ENCODE peak calls at places on chromosomes 2 and 18, in six cellular contexts. One of them, this sample, is unnamed.

GRCh38 chr2:64327510-64328414 is 126.2 kb upstream of the LGALSL start:
- DNase-seq in GDM1: peak
- DNase-seq in CD8-positive, alpha-beta memory T cell: no peak
- DNase-seq in posterior vena cava: no peak
- DNase-seq in LHCN-M2: peak
- DNase-seq in T-helper 9 cell: peak
- DNase-seq in this sample: no peak

GRCh38 chr18:49476664-49477411 is 10.2 kb downstream of the C18orf32 start:
- DNase-seq in GDM1: peak
- DNase-seq in CD8-positive, alpha-beta memory T cell: no peak
- DNase-seq in posterior vena cava: no peak
- DNase-seq in LHCN-M2: peak
- DNase-seq in T-helper 9 cell: no peak
- DNase-seq in this sample: no peak

GRCh38 chr2:15938803-15939555 is 1.4 kb upstream of the MYCN start:
- DNase-seq in GDM1: no peak
- DNase-seq in CD8-positive, alpha-beta memory T cell: no peak
- DNase-seq in posterior vena cava: no peak
- DNase-seq in LHCN-M2: no peak
- DNase-seq in T-helper 9 cell: no peak
- DNase-seq in this sample: no peak

GRCh38 chr2:208466133-208466919 is 59.7 kb downstream of the PTH2R start:
- DNase-seq in GDM1: peak
- DNase-seq in CD8-positive, alpha-beta memory T cell: no peak
- DNase-seq in posterior vena cava: no peak
- DNase-seq in LHCN-M2: peak
- DNase-seq in T-helper 9 cell: no peak
- DNase-seq in this sample: peak

GRCh38 chr2:108244667-108245414 is 5.1 kb downstream of the SULT1C3 start:
- DNase-seq in GDM1: no peak
- DNase-seq in CD8-positive, alpha-beta memory T cell: no peak
- DNase-seq in posterior vena cava: no peak
- DNase-seq in LHCN-M2: no peak
- DNase-seq in T-helper 9 cell: no peak
- DNase-seq in this sample: no peak

GRCh38 chr2:223363085-223363484 is 239.1 kb downstream of the SCG2 start:
- DNase-seq in GDM1: no peak
- DNase-seq in CD8-positive, alpha-beta memory T cell: no peak
- DNase-seq in posterior vena cava: no peak
- DNase-seq in LHCN-M2: no peak
- DNase-seq in T-helper 9 cell: no peak
- DNase-seq in this sample: no peak

GRCh38 chr18:46426311-46427047 is 230.5 kb downstream of the LOXHD1 start:
- DNase-seq in GDM1: no peak
- DNase-seq in CD8-positive, alpha-beta memory T cell: no peak
- DNase-seq in posterior vena cava: peak
- DNase-seq in LHCN-M2: no peak
- DNase-seq in T-helper 9 cell: no peak
- DNase-seq in this sample: no peak

GRCh38 chr2:66575625-66576371 is 140.9 kb downstream of the MEIS1 start:
- DNase-seq in GDM1: no peak
- DNase-seq in CD8-positive, alpha-beta memory T cell: no peak
- DNase-seq in posterior vena cava: peak
- DNase-seq in LHCN-M2: no peak
- DNase-seq in T-helper 9 cell: no peak
- DNase-seq in this sample: peak

GRCh38 chr2:172953411-172953810 is 122.2 kb upstream of the MAP3K20 start:
- DNase-seq in GDM1: no peak
- DNase-seq in CD8-positive, alpha-beta memory T cell: no peak
- DNase-seq in posterior vena cava: no peak
- DNase-seq in LHCN-M2: no peak
- DNase-seq in T-helper 9 cell: no peak
- DNase-seq in this sample: no peak

GRCh38 chr18:78939105-78939504 is 40.5 kb upstream of the SALL3 start:
- DNase-seq in GDM1: no peak
- DNase-seq in CD8-positive, alpha-beta memory T cell: no peak
- DNase-seq in posterior vena cava: no peak
- DNase-seq in LHCN-M2: no peak
- DNase-seq in T-helper 9 cell: no peak
- DNase-seq in this sample: no peak

GRCh38 chr18:62420151-62420512 is 95.0 kb downstream of the TNFRSF11A start:
- DNase-seq in GDM1: no peak
- DNase-seq in CD8-positive, alpha-beta memory T cell: no peak
- DNase-seq in posterior vena cava: no peak
- DNase-seq in LHCN-M2: peak
- DNase-seq in T-helper 9 cell: no peak
- DNase-seq in this sample: no peak

GRCh38 chr18:478679-479078 is 21.8 kb downstream of the COLEC12 start:
- DNase-seq in GDM1: no peak
- DNase-seq in CD8-positive, alpha-beta memory T cell: no peak
- DNase-seq in posterior vena cava: no peak
- DNase-seq in LHCN-M2: peak
- DNase-seq in T-helper 9 cell: no peak
- DNase-seq in this sample: no peak

This sample was measured in glutamatergic neuron.